ENCODE peak calls at places on chromosomes 7 and 10, in nine cellular contexts. One of them, this sample, is unnamed.

GRCh38 chr10:113059001-113059780 is 109.1 kb downstream of the TCF7L2 start:
- DNase-seq in colonic mucosa: peak; percentile 49
- DNase-seq in upper lobe of right lung: no peak
- DNase-seq in A549: no peak
- DNase-seq in stomach: no peak
- DNase-seq in HCT116: no peak
- DNase-seq in body of pancreas: no peak
- DNase-seq in transverse colon: no peak
- DNase-seq in ovary: peak; percentile 66
- DNase-seq in this sample: no peak

GRCh38 chr10:11691319-11691755 is 50.8 kb upstream of the ECHDC3 start:
- DNase-seq in colonic mucosa: no peak
- DNase-seq in upper lobe of right lung: no peak
- DNase-seq in A549: no peak
- DNase-seq in stomach: no peak
- DNase-seq in HCT116: no peak
- DNase-seq in body of pancreas: no peak
- DNase-seq in transverse colon: no peak
- DNase-seq in ovary: no peak
- DNase-seq in this sample: no peak

GRCh38 chr7:112462236-112462635 is 12.0 kb downstream of the IFRD1 start:
- DNase-seq in colonic mucosa: peak; percentile 50
- DNase-seq in upper lobe of right lung: no peak
- DNase-seq in A549: no peak
- DNase-seq in stomach: peak; percentile 40
- DNase-seq in HCT116: no peak
- DNase-seq in body of pancreas: peak; percentile 89
- DNase-seq in transverse colon: peak; percentile 34
- DNase-seq in ovary: no peak
- DNase-seq in this sample: peak; percentile 84

GRCh38 chr10:124669824-124670654 is 74.1 kb downstream of the FAM53B start:
- DNase-seq in colonic mucosa: no peak
- DNase-seq in upper lobe of right lung: no peak
- DNase-seq in A549: no peak
- DNase-seq in stomach: no peak
- DNase-seq in HCT116: no peak
- DNase-seq in body of pancreas: no peak
- DNase-seq in transverse colon: no peak
- DNase-seq in ovary: no peak
- DNase-seq in this sample: no peak

GRCh38 chr10:75189266-75190096 is 21.1 kb upstream of the VDAC2 start:
- DNase-seq in colonic mucosa: no peak
- DNase-seq in upper lobe of right lung: no peak
- DNase-seq in A549: no peak
- DNase-seq in stomach: no peak
- DNase-seq in HCT116: no peak
- DNase-seq in body of pancreas: no peak
- DNase-seq in transverse colon: no peak
- DNase-seq in ovary: no peak
- DNase-seq in this sample: no peak

GRCh38 chr10:103186128-103186527 is 6.9 kb downstream of the NT5C2 start:
- DNase-seq in colonic mucosa: peak; percentile 4
- DNase-seq in upper lobe of right lung: no peak
- DNase-seq in A549: no peak
- DNase-seq in stomach: no peak
- DNase-seq in HCT116: no peak
- DNase-seq in body of pancreas: no peak
- DNase-seq in transverse colon: no peak
- DNase-seq in ovary: no peak
- DNase-seq in this sample: no peak

GRCh38 chr7:114345494-114345893 is 69.1 kb upstream of the FOXP2 start:
- DNase-seq in colonic mucosa: no peak
- DNase-seq in upper lobe of right lung: no peak
- DNase-seq in A549: no peak
- DNase-seq in stomach: no peak
- DNase-seq in HCT116: no peak
- DNase-seq in body of pancreas: no peak
- DNase-seq in transverse colon: no peak
- DNase-seq in ovary: no peak
- DNase-seq in this sample: no peak

GRCh38 chr10:110818311-110819257 is 53.1 kb upstream of the PDCD4 start:
- DNase-seq in colonic mucosa: peak; percentile 85
- DNase-seq in upper lobe of right lung: no peak
- DNase-seq in A549: no peak
- DNase-seq in stomach: peak; percentile 92
- DNase-seq in HCT116: no peak
- DNase-seq in body of pancreas: peak; percentile 89
- DNase-seq in transverse colon: peak; percentile 80
- DNase-seq in ovary: no peak
- DNase-seq in this sample: peak; percentile 87

GRCh38 chr10:69892436-69893215 is 90.9 kb downstream of the COL13A1 start:
- DNase-seq in colonic mucosa: no peak
- DNase-seq in upper lobe of right lung: no peak
- DNase-seq in A549: no peak
- DNase-seq in stomach: no peak
- DNase-seq in HCT116: no peak
- DNase-seq in body of pancreas: no peak
- DNase-seq in transverse colon: no peak
- DNase-seq in ovary: no peak
- DNase-seq in this sample: no peak

GRCh38 chr7:20089431-20089830 is 127.8 kb downstream of the MACC1 start:
- DNase-seq in colonic mucosa: no peak
- DNase-seq in upper lobe of right lung: no peak
- DNase-seq in A549: no peak
- DNase-seq in stomach: no peak
- DNase-seq in HCT116: no peak
- DNase-seq in body of pancreas: no peak
- DNase-seq in transverse colon: no peak
- DNase-seq in ovary: no peak
- DNase-seq in this sample: no peak

GRCh38 chr7:67843001-67843400 is 846.4 kb downstream of the TYW1 start:
- DNase-seq in colonic mucosa: no peak
- DNase-seq in upper lobe of right lung: no peak
- DNase-seq in A549: no peak
- DNase-seq in stomach: no peak
- DNase-seq in HCT116: no peak
- DNase-seq in body of pancreas: no peak
- DNase-seq in transverse colon: no peak
- DNase-seq in ovary: no peak
- DNase-seq in this sample: no peak

GRCh38 chr7:18395868-18396267 is 99.7 kb upstream of the HDAC9 start:
- DNase-seq in colonic mucosa: no peak
- DNase-seq in upper lobe of right lung: no peak
- DNase-seq in A549: no peak
- DNase-seq in stomach: no peak
- DNase-seq in HCT116: no peak
- DNase-seq in body of pancreas: no peak
- DNase-seq in transverse colon: no peak
- DNase-seq in ovary: no peak
- DNase-seq in this sample: no peak

GRCh38 chr7:117588352-117588794 is 108.5 kb downstream of the CFTR start:
- DNase-seq in colonic mucosa: no peak
- DNase-seq in upper lobe of right lung: no peak
- DNase-seq in A549: no peak
- DNase-seq in stomach: no peak
- DNase-seq in HCT116: no peak
- DNase-seq in body of pancreas: no peak
- DNase-seq in transverse colon: no peak
- DNase-seq in ovary: no peak
- DNase-seq in this sample: no peak

GRCh38 chr7:90999989-91000979 is 263.9 kb upstream of the FZD1 start:
- DNase-seq in colonic mucosa: no peak
- DNase-seq in upper lobe of right lung: no peak
- DNase-seq in A549: no peak
- DNase-seq in stomach: no peak
- DNase-seq in HCT116: no peak
- DNase-seq in body of pancreas: no peak
- DNase-seq in transverse colon: no peak
- DNase-seq in ovary: no peak
- DNase-seq in this sample: no peak

GRCh38 chr10:126001579-126001978 is 105.2 kb downstream of the FANK1 start:
- DNase-seq in colonic mucosa: no peak
- DNase-seq in upper lobe of right lung: no peak
- DNase-seq in A549: peak; percentile 40
- DNase-seq in stomach: no peak
- DNase-seq in HCT116: no peak
- DNase-seq in body of pancreas: peak; percentile 61
- DNase-seq in transverse colon: no peak
- DNase-seq in ovary: peak; percentile 52
- DNase-seq in this sample: no peak

GRCh38 chr7:47254081-47255006 is 327.6 kb downstream of the TNS3 start:
- DNase-seq in colonic mucosa: peak; percentile 73
- DNase-seq in upper lobe of right lung: peak; percentile 92
- DNase-seq in A549: peak; percentile 74
- DNase-seq in stomach: peak; percentile 84
- DNase-seq in HCT116: no peak
- DNase-seq in body of pancreas: peak; percentile 88
- DNase-seq in transverse colon: peak; percentile 82
- DNase-seq in ovary: peak; percentile 92
- DNase-seq in this sample: peak; percentile 67

GRCh38 chr7:21142081-21142480 is 285.8 kb upstream of the SP4 start:
- DNase-seq in colonic mucosa: no peak
- DNase-seq in upper lobe of right lung: no peak
- DNase-seq in A549: no peak
- DNase-seq in stomach: no peak
- DNase-seq in HCT116: peak; percentile 6
- DNase-seq in body of pancreas: no peak
- DNase-seq in transverse colon: no peak
- DNase-seq in ovary: no peak
- DNase-seq in this sample: no peak

DNA sequence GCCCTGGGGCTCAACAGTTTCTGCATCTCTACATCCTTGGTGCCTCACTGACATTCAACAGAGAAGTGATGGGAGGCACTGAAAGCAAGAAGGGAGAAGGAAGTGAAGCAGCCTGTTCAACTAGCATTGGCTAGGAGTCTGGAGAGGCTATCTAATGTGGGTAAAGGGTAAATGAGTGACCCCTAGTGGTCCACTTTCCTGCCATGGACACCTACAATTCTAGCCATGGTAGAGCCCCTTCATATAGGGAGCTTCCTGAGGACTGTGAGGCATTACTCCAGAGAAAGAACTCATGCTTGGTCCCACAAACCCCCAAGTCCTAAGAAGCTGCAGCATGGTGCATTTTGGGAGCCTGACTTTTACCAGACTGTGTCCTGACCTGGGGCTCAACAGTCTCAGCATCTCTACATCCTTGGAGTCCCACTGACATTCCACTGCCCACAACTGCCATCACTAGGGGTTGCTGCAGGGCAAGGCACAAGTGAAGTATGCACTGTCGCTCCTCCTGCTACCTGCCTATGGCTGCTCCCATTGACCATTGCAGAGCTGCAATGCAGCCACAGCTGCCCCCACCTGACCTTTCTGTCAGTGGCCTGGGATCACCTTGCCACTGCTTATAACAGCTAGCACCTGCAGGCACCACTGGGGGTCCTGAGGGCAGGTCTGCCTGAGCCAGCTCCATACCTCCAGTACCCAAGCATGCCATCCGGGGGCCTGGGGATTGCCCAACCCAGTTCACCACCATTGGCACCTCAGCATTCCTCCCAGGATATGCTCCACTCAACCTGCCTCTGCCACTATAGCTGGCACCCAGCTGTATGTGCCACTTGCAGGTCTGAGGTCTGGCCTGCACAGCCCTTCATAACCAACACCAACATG is 44.1 kb upstream of the CDK6 start:
- DNase-seq in colonic mucosa: peak; percentile 24
- DNase-seq in upper lobe of right lung: no peak
- DNase-seq in A549: no peak
- DNase-seq in stomach: no peak
- DNase-seq in HCT116: peak; percentile 4
- DNase-seq in body of pancreas: peak; percentile 22
- DNase-seq in transverse colon: no peak
- DNase-seq in ovary: no peak
- DNase-seq in this sample: no peak
- TF ChIP-seq CTCF in colonic mucosa: no peak
- TF ChIP-seq CTCF in upper lobe of right lung: peak; percentile 40
- TF ChIP-seq CTCF in A549: peak; percentile 23
- TF ChIP-seq CTCF in stomach: no peak
- TF ChIP-seq CTCF in HCT116: no peak
- TF ChIP-seq CTCF in body of pancreas: no peak
- TF ChIP-seq CTCF in transverse colon: peak; percentile 6
- TF ChIP-seq CTCF in ovary: no peak
- TF ChIP-seq CTCF in this sample: no peak

GRCh38 chr10:4243651-4244050 is 458.6 kb upstream of the KLF6 start:
- DNase-seq in colonic mucosa: no peak
- DNase-seq in upper lobe of right lung: no peak
- DNase-seq in A549: peak; percentile 33
- DNase-seq in stomach: no peak
- DNase-seq in HCT116: peak; percentile 61
- DNase-seq in body of pancreas: peak; percentile 24
- DNase-seq in transverse colon: no peak
- DNase-seq in ovary: no peak
- DNase-seq in this sample: no peak
- H3K4me1 ChIP-seq in colonic mucosa: peaks cover 4% of the 10 kb centered on the region
- H3K4me1 ChIP-seq in upper lobe of right lung: peaks cover 9% of the 10 kb centered on the region
- H3K4me1 ChIP-seq in A549: peaks cover 30% of the 10 kb centered on the region
- H3K4me1 ChIP-seq in stomach: peaks cover 35% of the 10 kb centered on the region
- H3K4me1 ChIP-seq in HCT116: peaks cover 17% of the 10 kb centered on the region
- H3K4me1 ChIP-seq in body of pancreas: no peaks in the 10 kb centered on the region
- H3K4me1 ChIP-seq in transverse colon: peaks cover 28% of the 10 kb centered on the region
- H3K4me1 ChIP-seq in ovary: peaks cover 5% of the 10 kb centered on the region
- H3K4me1 ChIP-seq in this sample: no peaks in the 10 kb centered on the region

GRCh38 chr10:132536964-132537712 is 449 bp upstream of the INPP5A start:
- DNase-seq in colonic mucosa: peak; percentile 100
- DNase-seq in upper lobe of right lung: peak; percentile 100
- DNase-seq in A549: peak; percentile 85
- DNase-seq in stomach: peak; percentile 100
- DNase-seq in HCT116: peak; percentile 85
- DNase-seq in body of pancreas: peak; percentile 100
- DNase-seq in transverse colon: peak; percentile 100
- DNase-seq in ovary: peak; percentile 100
- DNase-seq in this sample: peak; percentile 100
- TF ChIP-seq CTCF in colonic mucosa: no peak
- TF ChIP-seq CTCF in upper lobe of right lung: peak; percentile 40
- TF ChIP-seq CTCF in A549: peak; percentile 35
- TF ChIP-seq CTCF in stomach: peak; percentile 34
- TF ChIP-seq CTCF in HCT116: no peak
- TF ChIP-seq CTCF in body of pancreas: no peak
- TF ChIP-seq CTCF in transverse colon: peak; percentile 20
- TF ChIP-seq CTCF in ovary: peak; percentile 34
- TF ChIP-seq CTCF in this sample: peak; percentile 54

DNA sequence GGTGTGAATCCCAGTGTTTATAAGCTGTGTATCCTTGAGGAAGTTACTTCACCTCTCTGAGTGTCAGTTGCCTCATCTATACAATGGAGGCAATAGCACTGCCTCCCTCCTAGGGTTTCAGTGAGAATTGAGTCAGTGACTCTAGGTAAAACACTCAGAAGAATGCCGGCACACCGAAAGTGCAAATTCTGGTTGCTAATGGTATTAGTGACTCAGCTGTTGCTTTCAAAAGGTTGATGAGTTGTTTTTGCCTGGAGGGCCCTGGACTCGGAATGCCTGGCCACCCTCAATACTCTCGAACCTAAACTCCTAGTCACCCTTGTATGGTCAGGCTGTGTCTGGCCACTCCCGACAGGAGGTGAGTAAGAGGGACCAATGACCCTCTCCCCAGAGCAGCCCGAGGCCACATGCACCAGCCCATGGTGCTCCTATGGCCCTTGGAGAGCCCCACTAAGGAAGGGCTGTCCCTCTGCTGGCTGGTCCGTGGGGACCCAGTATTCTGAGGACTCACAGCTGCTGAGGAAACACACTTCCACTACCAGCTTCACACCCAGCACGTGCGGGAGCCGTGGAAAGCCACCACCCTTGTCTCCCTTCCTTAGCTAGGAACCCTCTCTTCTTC is 60.2 kb downstream of the CALML3 start:
- DNase-seq in colonic mucosa: no peak
- DNase-seq in upper lobe of right lung: peak; percentile 51
- DNase-seq in A549: peak; percentile 67
- DNase-seq in stomach: no peak
- DNase-seq in HCT116: peak; percentile 86
- DNase-seq in body of pancreas: no peak
- DNase-seq in transverse colon: no peak
- DNase-seq in ovary: peak; percentile 19
- DNase-seq in this sample: no peak
- H3K4me1 ChIP-seq in colonic mucosa: peaks cover 6% of the 10 kb centered on the region
- H3K4me1 ChIP-seq in upper lobe of right lung: no peaks in the 10 kb centered on the region
- H3K4me1 ChIP-seq in A549: peaks cover 49% of the 10 kb centered on the region
- H3K4me1 ChIP-seq in stomach: peaks cover 28% of the 10 kb centered on the region
- H3K4me1 ChIP-seq in HCT116: peaks cover 7% of the 10 kb centered on the region
- H3K4me1 ChIP-seq in body of pancreas: peaks cover 8% of the 10 kb centered on the region
- H3K4me1 ChIP-seq in transverse colon: peaks cover 23% of the 10 kb centered on the region
- H3K4me1 ChIP-seq in ovary: no peaks in the 10 kb centered on the region
- H3K4me1 ChIP-seq in this sample: no peaks in the 10 kb centered on the region